ENCODE peak calls at places on chromosomes 16 and 17, in four cellular contexts. One of them, this sample, is unnamed.

GRCh38 chr17:53039981-53040380 is 782.7 kb upstream of the KIF2B start:
- DNase-seq in adrenal gland: no peak
- DNase-seq in prostate gland: no peak
- DNase-seq in astrocyte of the cerebellum: no peak
- DNase-seq in this sample: no peak

GRCh38 chr16:12811441-12812198 is 7.9 kb upstream of the CPPED1 start:
- DNase-seq in astrocyte of the cerebellum: no peak
- DNase-seq in adrenal gland: no peak
- DNase-seq in prostate gland: peak; percentile 81
- DNase-seq in this sample: no peak

GRCh38 chr17:11182430-11182829 is 58.6 kb upstream of the SHISA6 start:
- DNase-seq in astrocyte of the cerebellum: no peak
- DNase-seq in prostate gland: no peak
- DNase-seq in adrenal gland: no peak
- DNase-seq in this sample: no peak

GRCh38 chr16:52546291-52546941 is 527 bp downstream of the TOX3 start:
- DNase-seq in prostate gland: no peak
- DNase-seq in astrocyte of the cerebellum: no peak
- DNase-seq in adrenal gland: no peak
- DNase-seq in this sample: no peak

GRCh38 chr16:81784042-81784785 is 5.1 kb downstream of the PLCG2 start:
- DNase-seq in adrenal gland: no peak
- DNase-seq in prostate gland: no peak
- DNase-seq in astrocyte of the cerebellum: no peak
- DNase-seq in this sample: no peak

GRCh38 chr17:29614345-29615047 is 8.2 kb downstream of the CORO6 start:
- DNase-seq in prostate gland: no peak
- DNase-seq in astrocyte of the cerebellum: no peak
- DNase-seq in adrenal gland: no peak
- DNase-seq in this sample: no peak

GRCh38 chr16:47045023-47045422 is 71.5 kb upstream of the DNAJA2 start:
- DNase-seq in prostate gland: no peak
- DNase-seq in astrocyte of the cerebellum: no peak
- DNase-seq in adrenal gland: no peak
- DNase-seq in this sample: no peak

GRCh38 chr16:14193316-14193871 is 122.3 kb downstream of the MRTFB start:
- DNase-seq in astrocyte of the cerebellum: no peak
- DNase-seq in adrenal gland: no peak
- DNase-seq in prostate gland: no peak
- DNase-seq in this sample: no peak

GRCh38 chr16:67163164-67163902 is 1.2 kb upstream of the HSF4 start:
- DNase-seq in prostate gland: peak; percentile 56
- DNase-seq in astrocyte of the cerebellum: no peak
- DNase-seq in adrenal gland: peak; percentile 60
- DNase-seq in this sample: no peak

GRCh38 chr17:16285646-16286008 is 67.6 kb downstream of the CENPV start:
- DNase-seq in prostate gland: no peak
- DNase-seq in astrocyte of the cerebellum: no peak
- DNase-seq in adrenal gland: no peak
- DNase-seq in this sample: no peak
- TF ChIP-seq CTCF in prostate gland: no peak
- TF ChIP-seq CTCF in astrocyte of the cerebellum: peak; percentile 55
- TF ChIP-seq CTCF in adrenal gland: no peak
- TF ChIP-seq CTCF in this sample: peak; percentile 70

DNA sequence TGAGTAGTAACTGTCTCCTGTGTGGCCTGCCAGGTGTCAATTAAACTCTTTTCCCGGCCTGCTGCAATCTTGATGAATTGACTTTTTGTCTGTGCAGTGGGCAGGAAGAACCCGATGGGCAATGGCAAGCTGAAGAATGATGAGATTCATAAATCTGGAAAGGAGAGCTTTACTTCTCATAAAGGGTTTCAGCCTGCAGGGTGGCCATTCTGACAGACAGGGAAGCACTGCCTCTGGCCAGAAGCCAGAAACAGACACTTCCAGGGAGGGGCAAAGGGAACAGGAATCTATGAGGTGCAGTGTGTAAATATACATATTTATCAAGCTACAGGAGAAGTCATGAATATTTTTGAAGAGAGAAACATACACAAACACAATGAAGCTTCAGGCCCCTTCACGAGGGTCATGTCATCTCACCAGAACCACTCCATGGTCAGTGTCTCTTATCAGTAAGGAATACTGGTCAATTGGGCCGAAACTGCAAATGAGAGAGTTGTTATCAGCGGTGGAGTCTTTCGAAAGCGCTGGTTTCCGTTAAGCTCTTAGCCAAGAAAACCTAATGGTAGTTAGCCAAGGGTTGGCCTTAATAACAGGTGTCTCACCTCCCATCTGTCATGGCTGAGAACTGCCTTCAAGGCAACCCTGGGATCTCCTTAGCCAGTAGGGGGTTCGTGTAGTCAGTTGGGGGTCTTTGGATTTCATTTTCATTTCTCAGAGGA is 1.3 kb upstream of the NARF start:
- DNase-seq in adrenal gland: no peak
- DNase-seq in astrocyte of the cerebellum: no peak
- DNase-seq in prostate gland: no peak
- DNase-seq in this sample: no peak
- TF ChIP-seq CTCF in adrenal gland: no peak
- TF ChIP-seq CTCF in astrocyte of the cerebellum: no peak
- TF ChIP-seq CTCF in prostate gland: no peak
- TF ChIP-seq CTCF in this sample: no peak

DNA sequence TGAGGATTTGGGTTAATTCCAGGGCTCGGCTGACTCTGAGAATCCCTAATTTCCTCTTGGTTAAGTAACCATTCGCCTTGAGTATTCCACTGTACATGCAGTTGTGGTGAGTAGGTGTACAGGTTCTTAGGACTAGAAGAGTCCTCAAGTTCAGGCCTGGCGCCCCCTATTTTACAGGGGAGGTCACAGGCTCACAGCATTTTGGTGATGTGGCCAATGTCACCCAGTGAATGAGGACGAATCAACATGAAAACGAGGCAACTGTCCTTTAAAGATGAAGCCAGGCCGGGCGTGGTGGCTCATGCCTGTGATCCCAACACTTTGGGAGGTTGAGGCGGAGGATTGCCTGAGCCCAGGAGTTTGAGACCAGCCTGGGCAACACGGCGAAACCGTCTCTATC is 55.4 kb downstream of the ABCC6 start:
- DNase-seq in prostate gland: no peak
- DNase-seq in adrenal gland: no peak
- DNase-seq in astrocyte of the cerebellum: no peak
- DNase-seq in this sample: no peak
- TF ChIP-seq CTCF in prostate gland: no peak
- TF ChIP-seq CTCF in adrenal gland: no peak
- TF ChIP-seq CTCF in astrocyte of the cerebellum: no peak
- TF ChIP-seq CTCF in this sample: no peak

GRCh38 chr16:54817432-54817831 is 113.2 kb upstream of the IRX5 start:
- DNase-seq in prostate gland: no peak
- DNase-seq in astrocyte of the cerebellum: no peak
- DNase-seq in adrenal gland: no peak
- DNase-seq in this sample: no peak
- TF ChIP-seq CTCF in prostate gland: no peak
- TF ChIP-seq CTCF in astrocyte of the cerebellum: peak; percentile 41
- TF ChIP-seq CTCF in adrenal gland: no peak
- TF ChIP-seq CTCF in this sample: peak; percentile 18

GRCh38 chr17:835263-835662 is 53.1 kb downstream of the MRM3 start:
- DNase-seq in prostate gland: no peak
- DNase-seq in adrenal gland: no peak
- DNase-seq in astrocyte of the cerebellum: peak; percentile 99
- DNase-seq in this sample: peak; percentile 98
- TF ChIP-seq CTCF in prostate gland: no peak
- TF ChIP-seq CTCF in adrenal gland: no peak
- TF ChIP-seq CTCF in astrocyte of the cerebellum: no peak
- TF ChIP-seq CTCF in this sample: no peak

GRCh38 chr17:67137026-67137370 is 92.6 kb downstream of the CACNG1 start:
- DNase-seq in adrenal gland: no peak
- DNase-seq in prostate gland: no peak
- DNase-seq in astrocyte of the cerebellum: no peak
- DNase-seq in this sample: no peak

GRCh38 chr17:67138392-67138791 is 94.0 kb downstream of the CACNG1 start:
- DNase-seq in adrenal gland: no peak
- DNase-seq in prostate gland: no peak
- DNase-seq in astrocyte of the cerebellum: no peak
- DNase-seq in this sample: no peak

GRCh38 chr17:67139289-67139688 is 94.9 kb downstream of the CACNG1 start:
- DNase-seq in prostate gland: no peak
- DNase-seq in astrocyte of the cerebellum: no peak
- DNase-seq in adrenal gland: no peak
- DNase-seq in this sample: no peak

GRCh38 chr17:67137860-67138259 is 93.5 kb downstream of the CACNG1 start:
- DNase-seq in adrenal gland: no peak
- DNase-seq in prostate gland: no peak
- DNase-seq in astrocyte of the cerebellum: no peak
- DNase-seq in this sample: no peak

GRCh38 chr17:67139784-67140665 is 95.7 kb downstream of the CACNG1 start:
- DNase-seq in astrocyte of the cerebellum: no peak
- DNase-seq in adrenal gland: peak; percentile 33
- DNase-seq in prostate gland: no peak
- DNase-seq in this sample: no peak
- TF ChIP-seq CTCF in astrocyte of the cerebellum: no peak
- TF ChIP-seq CTCF in adrenal gland: no peak
- TF ChIP-seq CTCF in prostate gland: no peak
- TF ChIP-seq CTCF in this sample: peak; percentile 20